ENCODE peak calls at places on chromosomes 5 and 9, in six cellular contexts. One of them, this sample, is unnamed.

GRCh38 chr5:126753227-126753626 is 23.7 kb upstream of the LMNB1 start:
- DNase-seq in GM12891: no peak
- DNase-seq in body of pancreas: no peak
- DNase-seq in fibroblast of villous mesenchyme: no peak
- DNase-seq in tibial nerve: no peak
- DNase-seq in neuronal stem cell: no peak
- DNase-seq in this sample: no peak

GRCh38 chr9:127336708-127337352 is 60.1 kb upstream of the SLC2A8 start:
- DNase-seq in neuronal stem cell: no peak
- DNase-seq in fibroblast of villous mesenchyme: peak; percentile 95
- DNase-seq in GM12891: no peak
- DNase-seq in body of pancreas: peak; percentile 75
- DNase-seq in tibial nerve: peak; percentile 95
- DNase-seq in this sample: no peak

GRCh38 chr5:126334755-126335154 is 88.5 kb upstream of the GRAMD2B start:
- DNase-seq in fibroblast of villous mesenchyme: no peak
- DNase-seq in tibial nerve: no peak
- DNase-seq in neuronal stem cell: no peak
- DNase-seq in GM12891: no peak
- DNase-seq in body of pancreas: no peak
- DNase-seq in this sample: no peak

GRCh38 chr5:179504600-179505396 is 45.6 kb upstream of the RUFY1 start:
- DNase-seq in neuronal stem cell: no peak
- DNase-seq in GM12891: no peak
- DNase-seq in fibroblast of villous mesenchyme: no peak
- DNase-seq in tibial nerve: no peak
- DNase-seq in body of pancreas: no peak
- DNase-seq in this sample: no peak

GRCh38 chr9:8183618-8184017 is 384.0 kb upstream of the DMAC1 start:
- DNase-seq in neuronal stem cell: no peak
- DNase-seq in fibroblast of villous mesenchyme: no peak
- DNase-seq in tibial nerve: no peak
- DNase-seq in GM12891: no peak
- DNase-seq in body of pancreas: no peak
- DNase-seq in this sample: no peak

GRCh38 chr5:113249216-113249615 is 185.6 kb downstream of the TSSK1B start:
- DNase-seq in body of pancreas: no peak
- DNase-seq in tibial nerve: no peak
- DNase-seq in GM12891: no peak
- DNase-seq in fibroblast of villous mesenchyme: peak; percentile 78
- DNase-seq in neuronal stem cell: no peak
- DNase-seq in this sample: no peak

GRCh38 chr9:38022203-38022602 is 46.8 kb downstream of the SHB start:
- DNase-seq in neuronal stem cell: no peak
- DNase-seq in tibial nerve: no peak
- DNase-seq in body of pancreas: no peak
- DNase-seq in GM12891: no peak
- DNase-seq in fibroblast of villous mesenchyme: no peak
- DNase-seq in this sample: no peak

GRCh38 chr9:70924905-70925547 is 196.4 kb downstream of the TRPM3 start:
- DNase-seq in fibroblast of villous mesenchyme: peak; percentile 84
- DNase-seq in neuronal stem cell: peak; percentile 51
- DNase-seq in tibial nerve: peak; percentile 40
- DNase-seq in GM12891: peak; percentile 8
- DNase-seq in body of pancreas: peak; percentile 71
- DNase-seq in this sample: peak; percentile 33

GRCh38 chr9:31916591-31917223 is 467.7 kb upstream of the ACO1 start:
- DNase-seq in GM12891: no peak
- DNase-seq in fibroblast of villous mesenchyme: no peak
- DNase-seq in tibial nerve: no peak
- DNase-seq in body of pancreas: no peak
- DNase-seq in neuronal stem cell: no peak
- DNase-seq in this sample: peak; percentile 20

GRCh38 chr5:144697847-144698262 is 527.2 kb downstream of the KCTD16 start:
- DNase-seq in GM12891: no peak
- DNase-seq in neuronal stem cell: no peak
- DNase-seq in body of pancreas: no peak
- DNase-seq in fibroblast of villous mesenchyme: peak; percentile 41
- DNase-seq in tibial nerve: no peak
- DNase-seq in this sample: no peak

GRCh38 chr9:132986114-132986513 is 7.6 kb downstream of the GFI1B start:
- DNase-seq in fibroblast of villous mesenchyme: no peak
- DNase-seq in body of pancreas: no peak
- DNase-seq in tibial nerve: no peak
- DNase-seq in neuronal stem cell: no peak
- DNase-seq in GM12891: no peak
- DNase-seq in this sample: no peak

GRCh38 chr5:116640236-116640635 is 65.6 kb upstream of the SEMA6A start:
- DNase-seq in fibroblast of villous mesenchyme: no peak
- DNase-seq in tibial nerve: no peak
- DNase-seq in GM12891: no peak
- DNase-seq in neuronal stem cell: no peak
- DNase-seq in body of pancreas: no peak
- DNase-seq in this sample: no peak

GRCh38 chr5:169534311-169534880 is 49.2 kb upstream of the SPDL1 start:
- DNase-seq in neuronal stem cell: no peak
- DNase-seq in fibroblast of villous mesenchyme: no peak
- DNase-seq in body of pancreas: no peak
- DNase-seq in tibial nerve: no peak
- DNase-seq in GM12891: no peak
- DNase-seq in this sample: no peak

GRCh38 chr9:99004717-99005460 is 61.2 kb downstream of the COL15A1 start:
- DNase-seq in tibial nerve: no peak
- DNase-seq in body of pancreas: no peak
- DNase-seq in neuronal stem cell: no peak
- DNase-seq in GM12891: no peak
- DNase-seq in fibroblast of villous mesenchyme: no peak
- DNase-seq in this sample: no peak

GRCh38 chr9:113963017-113963620 is 87.0 kb downstream of the ZNF618 start:
- DNase-seq in tibial nerve: peak; percentile 19
- DNase-seq in neuronal stem cell: peak; percentile 30
- DNase-seq in GM12891: peak; percentile 49
- DNase-seq in body of pancreas: peak; percentile 70
- DNase-seq in fibroblast of villous mesenchyme: peak; percentile 76
- DNase-seq in this sample: peak; percentile 65

GRCh38 chr5:168699002-168699401 is 119.8 kb upstream of the PANK3 start:
- DNase-seq in fibroblast of villous mesenchyme: no peak
- DNase-seq in body of pancreas: no peak
- DNase-seq in tibial nerve: peak; percentile 22
- DNase-seq in neuronal stem cell: no peak
- DNase-seq in GM12891: no peak
- DNase-seq in this sample: no peak

GRCh38 chr5:171990713-171991015 is 15.8 kb downstream of the FBXW11 start:
- DNase-seq in GM12891: no peak
- DNase-seq in fibroblast of villous mesenchyme: no peak
- DNase-seq in neuronal stem cell: no peak
- DNase-seq in tibial nerve: no peak
- DNase-seq in body of pancreas: no peak
- DNase-seq in this sample: no peak

GRCh38 chr5:127431977-127432376 is 85.5 kb upstream of the PRRC1 start:
- DNase-seq in tibial nerve: no peak
- DNase-seq in body of pancreas: no peak
- DNase-seq in neuronal stem cell: no peak
- DNase-seq in fibroblast of villous mesenchyme: no peak
- DNase-seq in GM12891: no peak
- DNase-seq in this sample: no peak

GRCh38 chr9:112015149-112015548 is 118.5 kb downstream of the UGCG start:
- DNase-seq in neuronal stem cell: no peak
- DNase-seq in fibroblast of villous mesenchyme: no peak
- DNase-seq in GM12891: no peak
- DNase-seq in body of pancreas: no peak
- DNase-seq in tibial nerve: no peak
- DNase-seq in this sample: no peak

GRCh38 chr9:136282272-136282861 is 21.5 kb downstream of the CCDC187 start:
- DNase-seq in GM12891: no peak
- DNase-seq in fibroblast of villous mesenchyme: no peak
- DNase-seq in neuronal stem cell: no peak
- DNase-seq in tibial nerve: no peak
- DNase-seq in body of pancreas: peak; percentile 73
- DNase-seq in this sample: no peak

This sample was measured in NT2/D1.